ENCODE peak calls at places on chromosomes 11 and 22, in six cellular contexts. R is hepatocyte, N is PC-3, L is DND-41, A is mammary epithelial cell, S is GM23338. B is an unnamed sample.

GRCh38 chr11:8767466-8768142 is 85.0 kb downstream of the RPL27A start:
- DNase-seq in S (no peak), A (peak), R (no peak), N (peak), L (no peak), B (no peak)

GRCh38 chr11:75593337-75593915 is 31.4 kb downstream of the SERPINH1 start:
- DNase-seq in S (no peak), L (no peak), N (no peak), A (no peak), R (peak), B (no peak)

GRCh38 chr22:49967333-49968241 is 7.0 kb downstream of the PIM3 start:
- DNase-seq in L (peak), A (no peak), R (peak), N (no peak), S (no peak), B (peak)

GRCh38 chr11:65297026-65297667 is 17.5 kb upstream of the CDC42EP2 start:
- DNase-seq in S (no peak), N (no peak), R (no peak), L (no peak), A (no peak), B (no peak)

GRCh38 chr11:111352235-111352746 is 26.8 kb downstream of the POU2AF1 start:
- DNase-seq in R (no peak), L (no peak), N (no peak), S (no peak), A (no peak), B (no peak)

GRCh38 chr11:61650781-61651571 is 29.2 kb upstream of the DAGLA start:
- DNase-seq in L (no peak), S (peak), R (peak), A (no peak), N (no peak), B (peak)

GRCh38 chr11:63805844-63806415 is 7.3 kb upstream of the SPINDOC start:
- DNase-seq in A (no peak), S (no peak), R (no peak), N (no peak), L (no peak), B (no peak)

GRCh38 chr11:40384991-40385390 is 1074.5 kb downstream of the LRRC4C start:
- DNase-seq in A (no peak), S (no peak), N (no peak), L (no peak), R (no peak), B (no peak)

GRCh38 chr22:44358723-44359440 is 46.1 kb upstream of the SHISAL1 start:
- DNase-seq in S (no peak), N (no peak), L (no peak), R (no peak), A (no peak), B (no peak)

GRCh38 chr22:27318516-27318915 is 483.0 kb downstream of the MN1 start:
- DNase-seq in S (peak), R (peak), L (no peak), N (no peak), A (no peak), B (peak)

GRCh38 chr11:67470337-67471002 is 1.4 kb upstream of the TMEM134 start:
- DNase-seq in A (no peak), R (no peak), N (no peak), L (no peak), S (no peak), B (no peak)

GRCh38 chr22:38449776-38450175 is 5.2 kb downstream of the KCNJ4 start:
- DNase-seq in L (no peak), A (no peak), S (no peak), N (no peak), R (no peak), B (peak)

GRCh38 chr11:47143322-47143721 is 33.4 kb downstream of the ARFGAP2 start:
- DNase-seq in R (peak), A (peak), N (peak), S (no peak), L (no peak), B (no peak)

GRCh38 chr11:103649401-103649895 is 387.0 kb upstream of the DDI1 start:
- DNase-seq in S (no peak), R (no peak), N (no peak), A (peak), L (no peak), B (no peak)

GRCh38 chr22:20922141-20922751 is 5.0 kb downstream of the CRKL start:
- DNase-seq in R (no peak), S (no peak), L (no peak), A (no peak), N (peak), B (no peak)

GRCh38 chr22:44085743-44086741 is 61.9 kb downstream of the PARVB start:
- DNase-seq in A (peak), S (peak), R (peak), N (peak), L (peak), B (peak)

GRCh38 chr22:43172191-43172590 is 14.7 kb downstream of the TTLL12 start:
- DNase-seq in L (no peak), R (no peak), N (no peak), S (no peak), A (no peak), B (no peak)

GRCh38 chr22:42596863-42597530 is 17.7 kb downstream of the POLDIP3 start:
- DNase-seq in S (no peak), A (no peak), L (no peak), N (no peak), R (no peak), B (no peak)

GRCh38 chr11:60924110-60924905 is at the start of gene TMEM132A:
- DNase-seq in A (peak), L (no peak), N (peak), R (peak), S (peak), B (peak)

GRCh38 chr22:28112548-28113043 is 193.5 kb upstream of the PITPNB start:
- DNase-seq in R (peak), A (no peak), L (no peak), N (peak), S (peak), B (peak)

GRCh38 chr11:75279273-75279672 is 38.7 kb downstream of the TPBGL start:
- DNase-seq in R (no peak), L (no peak), S (peak), A (no peak), N (no peak), B (peak)

DNA sequence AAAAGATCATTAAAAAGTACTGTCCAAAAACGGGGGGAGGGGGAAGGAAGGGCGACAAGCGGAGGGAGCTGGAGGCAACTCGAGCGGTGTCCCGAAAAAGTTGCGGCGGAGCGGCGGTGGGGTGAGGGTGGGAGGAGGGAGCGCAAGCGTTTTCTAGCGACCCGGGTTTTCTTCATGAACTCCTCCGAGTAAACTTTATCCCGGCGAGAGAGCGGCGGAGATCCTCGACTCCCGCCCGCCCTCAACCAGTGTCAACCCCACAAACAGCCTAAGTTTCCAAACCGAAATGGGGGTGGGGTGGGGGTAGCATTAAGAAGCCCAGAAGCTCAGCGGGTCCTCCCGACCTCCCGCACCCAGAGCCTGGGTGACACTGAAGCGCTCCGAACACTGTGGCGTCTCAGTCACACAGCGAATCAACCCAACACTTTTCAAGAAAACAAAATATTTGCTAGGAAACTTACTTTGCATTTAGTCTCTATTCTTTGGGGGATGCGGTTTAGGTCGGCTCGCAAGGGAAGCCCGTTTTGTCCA is 132.9 kb upstream of the C11orf58 start:
- DNase-seq in R (peak), S (peak), L (no peak), A (peak), N (no peak), B (peak)
- TF ChIP-seq EZH2 in R (no peak), S (peak), L (no peak), A (no peak), N (peak), B (no peak)

GRCh38 chr11:62724171-62724570 is 3.1 kb downstream of the HNRNPUL2 start:
- DNase-seq in N (no peak), L (no peak), R (no peak), A (no peak), S (no peak), B (no peak)

GRCh38 chr11:62727833-62728721 is at the start of gene TTC9C:
- DNase-seq in S (peak), N (peak), L (peak), A (peak), R (peak), B (peak)

GRCh38 chr11:62726156-62727006 is 876 bp downstream of the HNRNPUL2 start:
- DNase-seq in A (no peak), S (no peak), N (no peak), R (no peak), L (peak), B (no peak)

GRCh38 chr11:62725686-62726085 is 1.6 kb downstream of the HNRNPUL2 start:
- DNase-seq in N (peak), R (no peak), A (peak), S (peak), L (no peak), B (no peak)

DNA sequence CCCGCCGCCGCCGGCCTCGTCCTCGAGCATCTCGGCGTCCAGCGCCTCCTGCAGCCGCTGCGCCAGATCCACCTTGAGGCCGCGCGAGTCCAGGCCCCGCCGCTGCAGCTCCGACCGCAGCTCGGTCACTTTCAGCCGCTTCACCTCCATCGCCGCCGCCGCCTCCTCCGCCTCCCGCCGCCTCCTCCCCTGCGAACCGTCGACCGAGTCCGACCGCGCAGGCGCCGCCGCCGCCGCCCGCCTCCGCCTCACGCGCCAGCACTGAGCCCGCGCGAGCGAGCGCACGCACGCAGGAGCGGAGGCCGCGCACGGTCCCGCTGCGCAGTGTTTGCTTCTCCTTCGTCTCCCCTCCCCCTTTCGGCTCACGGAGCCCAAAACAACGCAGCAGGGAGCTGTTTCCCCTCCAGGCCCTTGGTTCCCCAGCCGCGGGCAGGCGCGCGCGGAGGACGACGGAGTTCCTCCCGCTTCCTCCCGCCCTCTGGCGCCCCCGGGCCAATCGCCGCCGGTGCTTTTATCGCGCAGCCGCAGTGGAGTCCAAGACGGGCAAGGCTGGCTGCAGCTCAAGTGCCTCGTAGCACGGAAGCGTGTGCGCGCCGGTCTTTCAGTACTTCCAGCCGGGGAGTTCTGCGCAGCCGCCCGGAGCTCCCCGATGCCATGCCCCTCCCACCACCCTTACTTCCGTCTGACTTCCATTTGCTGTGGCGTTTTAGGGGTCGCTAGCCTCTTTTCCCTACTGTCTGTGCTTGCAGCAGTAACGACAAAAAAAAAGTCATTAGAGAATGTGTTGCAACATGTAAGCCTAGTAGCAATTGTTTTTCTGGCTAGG is at the start of gene HNRNPUL2:
- DNase-seq in A (peak), N (peak), R (peak), L (peak), S (peak), B (peak)
- TF ChIP-seq CTCF in A (no peak), N (no peak), R (no peak), L (no peak), S (no peak), B (peak)

GRCh38 chr11:17734986-17735822 is 623 bp downstream of the KCNC1 start:
- DNase-seq in S (peak), N (peak), R (peak), A (peak), L (no peak), B (peak)
- TF ChIP-seq EZH2 in S (no peak), N (no peak), R (no peak), A (no peak), L (no peak), B (no peak)

GRCh38 chr11:125317416-125317815 is 152.9 kb downstream of the PKNOX2 start:
- DNase-seq in R (no peak), S (no peak), L (no peak), A (no peak), N (no peak), B (no peak)

GRCh38 chr11:125322317-125322716 is 157.8 kb downstream of the PKNOX2 start:
- DNase-seq in N (no peak), L (no peak), S (no peak), A (no peak), R (no peak), B (no peak)

GRCh38 chr11:125315088-125315740 is 150.7 kb downstream of the PKNOX2 start:
- DNase-seq in L (no peak), N (no peak), S (peak), A (no peak), R (no peak), B (no peak)

GRCh38 chr11:125319649-125320048 is 155.1 kb downstream of the PKNOX2 start:
- DNase-seq in R (no peak), A (no peak), L (no peak), N (no peak), S (no peak), B (no peak)

GRCh38 chr11:125320347-125321122 is 156.0 kb downstream of the PKNOX2 start:
- DNase-seq in R (no peak), S (peak), L (no peak), A (no peak), N (no peak), B (no peak)
- TF ChIP-seq CTCF in R (no peak), S (peak), L (no peak), A (no peak), N (no peak), B (peak)

DNA sequence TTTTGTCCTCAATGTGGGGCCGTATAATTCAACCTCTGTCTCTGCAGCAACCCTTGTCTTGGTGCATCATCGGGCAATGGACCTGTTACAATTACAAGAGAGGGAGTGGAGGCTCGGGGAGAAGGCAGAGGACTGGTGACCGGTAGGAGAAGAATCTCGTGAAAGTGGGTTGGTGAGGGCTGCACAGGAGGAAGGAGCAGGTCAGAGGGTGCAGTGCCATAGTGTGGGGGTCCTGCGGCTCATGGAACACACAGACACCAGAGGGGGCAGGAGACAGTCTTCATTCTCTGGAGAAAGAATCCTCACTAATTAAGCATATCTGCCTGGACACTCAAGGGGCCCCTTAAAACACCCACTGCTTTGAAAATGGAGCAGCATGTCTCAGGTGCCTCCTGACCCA is 174.7 kb upstream of the B3GAT1 start:
- DNase-seq in L (no peak), A (no peak), S (no peak), N (no peak), R (no peak), B (no peak)
- TF ChIP-seq EZH2 in L (no peak), A (no peak), S (no peak), N (no peak), R (no peak), B (no peak)

DNA sequence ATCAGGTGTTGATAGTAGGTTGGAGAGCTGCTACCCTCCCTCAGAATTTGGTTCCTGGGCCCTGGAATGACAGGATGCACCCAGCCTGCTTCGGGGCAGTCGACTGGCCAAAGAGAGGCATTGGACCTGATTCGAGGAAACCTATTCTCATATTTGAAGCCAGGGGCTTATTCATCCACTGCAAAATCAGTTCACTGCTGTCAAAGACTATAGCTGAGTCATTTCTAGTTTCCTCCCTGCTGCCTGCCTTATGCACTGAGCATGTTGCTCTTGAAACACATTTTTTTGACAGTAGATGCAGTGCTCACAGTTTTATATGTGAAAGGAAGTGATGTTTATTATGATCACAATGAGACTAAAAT is 565.4 kb downstream of the ETS1 start:
- DNase-seq in R (no peak), S (no peak), N (peak), L (no peak), A (peak), B (no peak)
- TF ChIP-seq CTCF in R (no peak), S (no peak), N (no peak), L (no peak), A (no peak), B (no peak)

B was measured in neural progenitor cell.